ENCODE peak calls at places on chromosomes 3 and 15, in four cellular contexts. One of them, this sample, is unnamed.

GRCh38 chr3:39907981-39908380 is 98.6 kb downstream of the MYRIP start:
- DNase-seq in AG09309: no peak
- DNase-seq in AG09319: no peak
- DNase-seq in NCI-H1417: no peak
- DNase-seq in this sample: peak

GRCh38 chr15:35874260-35874905 is 328.4 kb upstream of the DPH6 start:
- DNase-seq in AG09309: peak
- DNase-seq in AG09319: peak
- DNase-seq in NCI-H1417: no peak
- DNase-seq in this sample: no peak

GRCh38 chr3:129039271-129040038 is 21.1 kb upstream of the GP9 start:
- DNase-seq in AG09309: no peak
- DNase-seq in AG09319: no peak
- DNase-seq in NCI-H1417: peak
- DNase-seq in this sample: no peak

GRCh38 chr3:172449468-172450149 is 1.4 kb upstream of the GHSR start:
- DNase-seq in AG09309: no peak
- DNase-seq in AG09319: no peak
- DNase-seq in NCI-H1417: no peak
- DNase-seq in this sample: no peak

GRCh38 chr3:72549819-72550581 is 298.2 kb downstream of the SHQ1 start:
- DNase-seq in AG09309: no peak
- DNase-seq in AG09319: no peak
- DNase-seq in NCI-H1417: no peak
- DNase-seq in this sample: no peak

GRCh38 chr3:28637742-28638141 is 289.1 kb upstream of the AZI2 start:
- DNase-seq in AG09309: no peak
- DNase-seq in AG09319: no peak
- DNase-seq in NCI-H1417: no peak
- DNase-seq in this sample: no peak

GRCh38 chr3:113151475-113152031 is 59.8 kb upstream of the BOC start:
- DNase-seq in AG09309: no peak
- DNase-seq in AG09319: no peak
- DNase-seq in NCI-H1417: peak
- DNase-seq in this sample: no peak

GRCh38 chr15:63323798-63324651 is 46.6 kb downstream of the APH1B start:
- DNase-seq in AG09309: no peak
- DNase-seq in AG09319: no peak
- DNase-seq in NCI-H1417: no peak
- DNase-seq in this sample: no peak

GRCh38 chr15:29638781-29639180 is 183.5 kb downstream of the TJP1 start:
- DNase-seq in AG09309: no peak
- DNase-seq in AG09319: no peak
- DNase-seq in NCI-H1417: no peak
- DNase-seq in this sample: no peak

GRCh38 chr15:77013786-77014136 is 18.8 kb downstream of the PSTPIP1 start:
- DNase-seq in AG09309: no peak
- DNase-seq in AG09319: no peak
- DNase-seq in NCI-H1417: no peak
- DNase-seq in this sample: no peak

GRCh38 chr3:19972056-19972455 is 25.2 kb downstream of the RAB5A start:
- DNase-seq in AG09309: peak
- DNase-seq in AG09319: peak
- DNase-seq in NCI-H1417: no peak
- DNase-seq in this sample: no peak

GRCh38 chr3:72008226-72008996 is 223.5 kb upstream of the PROK2 start:
- DNase-seq in AG09309: no peak
- DNase-seq in AG09319: no peak
- DNase-seq in NCI-H1417: no peak
- DNase-seq in this sample: no peak

GRCh38 chr15:98767692-98768091 is 119.4 kb downstream of the IGF1R start:
- DNase-seq in AG09309: no peak
- DNase-seq in AG09319: no peak
- DNase-seq in NCI-H1417: no peak
- DNase-seq in this sample: no peak

GRCh38 chr3:15769256-15769915 is 28.4 kb downstream of the ANKRD28 start:
- DNase-seq in AG09309: no peak
- DNase-seq in AG09319: no peak
- DNase-seq in NCI-H1417: no peak
- DNase-seq in this sample: no peak

GRCh38 chr15:77649610-77650009 is 16.9 kb upstream of the LINGO1 start:
- DNase-seq in AG09309: no peak
- DNase-seq in AG09319: no peak
- DNase-seq in NCI-H1417: no peak
- DNase-seq in this sample: no peak

GRCh38 chr3:136783708-136784191 is 31.6 kb upstream of the STAG1 start:
- DNase-seq in AG09309: no peak
- DNase-seq in AG09319: no peak
- DNase-seq in NCI-H1417: no peak
- DNase-seq in this sample: no peak

GRCh38 chr15:99668533-99669182 is 64.6 kb downstream of the LYSMD4 start:
- DNase-seq in AG09309: no peak
- DNase-seq in AG09319: no peak
- DNase-seq in NCI-H1417: no peak
- DNase-seq in this sample: no peak

GRCh38 chr3:173793963-173794362 is 396.4 kb downstream of the NLGN1 start:
- DNase-seq in AG09309: no peak
- DNase-seq in AG09319: no peak
- DNase-seq in NCI-H1417: no peak
- DNase-seq in this sample: no peak

GRCh38 chr3:143979813-143980212 is 8.2 kb downstream of the DIPK2A start:
- DNase-seq in AG09309: no peak
- DNase-seq in AG09319: no peak
- DNase-seq in NCI-H1417: no peak
- DNase-seq in this sample: no peak

GRCh38 chr3:40828741-40829415 is 304.1 kb downstream of the ZNF621 start:
- DNase-seq in AG09309: no peak
- DNase-seq in AG09319: no peak
- DNase-seq in NCI-H1417: no peak
- DNase-seq in this sample: no peak

GRCh38 chr3:69309810-69310209 is 76.1 kb downstream of the FRMD4B start:
- DNase-seq in AG09309: peak
- DNase-seq in AG09319: no peak
- DNase-seq in NCI-H1417: no peak
- DNase-seq in this sample: no peak

GRCh38 chr15:73941044-73941443 is 14.8 kb downstream of the LOXL1 start:
- DNase-seq in AG09309: peak
- DNase-seq in AG09319: peak
- DNase-seq in NCI-H1417: no peak
- DNase-seq in this sample: peak

GRCh38 chr3:53166781-53167291 is 5.8 kb downstream of the PRKCD start:
- DNase-seq in AG09309: no peak
- DNase-seq in AG09319: peak
- DNase-seq in NCI-H1417: no peak
- DNase-seq in this sample: peak

GRCh38 chr3:182567666-182568065 is 225.6 kb upstream of the ATP11B start:
- DNase-seq in AG09309: no peak
- DNase-seq in AG09319: no peak
- DNase-seq in NCI-H1417: no peak
- DNase-seq in this sample: no peak

GRCh38 chr3:169390310-169390731 is 273.2 kb downstream of the MECOM start:
- DNase-seq in AG09309: peak
- DNase-seq in AG09319: no peak
- DNase-seq in NCI-H1417: no peak
- DNase-seq in this sample: no peak

GRCh38 chr3:18712713-18713575 is 287.8 kb upstream of the SATB1 start:
- DNase-seq in AG09309: no peak
- DNase-seq in AG09319: no peak
- DNase-seq in NCI-H1417: no peak
- DNase-seq in this sample: no peak

GRCh38 chr3:15399970-15400369 is 27.4 kb downstream of the METTL6 start:
- DNase-seq in AG09309: no peak
- DNase-seq in AG09319: no peak
- DNase-seq in NCI-H1417: no peak
- DNase-seq in this sample: no peak

GRCh38 chr3:48607519-48607918 is 1.9 kb downstream of the UQCRC1 start:
- DNase-seq in AG09309: no peak
- DNase-seq in AG09319: no peak
- DNase-seq in NCI-H1417: no peak
- DNase-seq in this sample: no peak

GRCh38 chr3:14546041-14546440 is 5.9 kb upstream of the GRIP2 start:
- DNase-seq in AG09309: no peak
- DNase-seq in AG09319: no peak
- DNase-seq in NCI-H1417: no peak
- DNase-seq in this sample: no peak

GRCh38 chr3:195462308-195462610 is 19.4 kb upstream of the ACAP2 start:
- DNase-seq in AG09309: no peak
- DNase-seq in AG09319: no peak
- DNase-seq in NCI-H1417: no peak
- DNase-seq in this sample: no peak

This sample was measured in right atrium auricular region.